ENCODE peak calls at places on chromosomes 16 and 17, in four cellular contexts. P, A, J and F are unnamed samples.

GRCh38 chr17:7418472-7419152 is 1.5 kb upstream of the SPEM1 start:
- DNase-seq in P (no peak), A (no peak), J (no peak), F (no peak)

GRCh38 chr17:50919321-50920040 is 53.3 kb upstream of the TOB1 start:
- DNase-seq in P (peak; percentile 96), A (peak; percentile 100), J (peak; percentile 94), F (peak; percentile 92)

GRCh38 chr16:57804111-57804837 is 2.0 kb upstream of the KIFC3 start:
- DNase-seq in P (no peak), A (no peak), J (no peak), F (no peak)

GRCh38 chr17:58330544-58330996 is 2.0 kb upstream of the TSPOAP1 start:
- DNase-seq in P (no peak), A (no peak), J (no peak), F (no peak)

GRCh38 chr17:73231841-73232586 is 29.7 kb downstream of the CPSF4L start:
- DNase-seq in P (peak; percentile 96), A (peak; percentile 99), J (peak; percentile 93), F (peak; percentile 96)

GRCh38 chr17:44898768-44899073 is 524 bp downstream of the EFTUD2 start:
- DNase-seq in P (no peak), A (no peak), J (no peak), F (no peak)

GRCh38 chr17:11182430-11182829 is 58.6 kb upstream of the SHISA6 start:
- DNase-seq in P (no peak), A (no peak), J (no peak), F (no peak)

GRCh38 chr17:76382803-76383644 is 1.4 kb upstream of the SPHK1 start:
- DNase-seq in P (peak; percentile 50), A (peak; percentile 69), J (no peak), F (peak; percentile 64)

GRCh38 chr16:30185683-30186421 is 2.5 kb downstream of the CORO1A start:
- DNase-seq in P (peak; percentile 63), A (no peak), J (no peak), F (peak; percentile 66)

GRCh38 chr17:19288453-19288852 is 51.3 kb downstream of the EPN2 start:
- DNase-seq in P (no peak), A (no peak), J (no peak), F (no peak)

GRCh38 chr16:1772362-1772907 is at the start of gene EME2:
- DNase-seq in P (no peak), A (peak; percentile 75), J (no peak), F (peak; percentile 67)